ENCODE peak calls at places on chromosomes 12 and 14, in nine cellular contexts. Z is body of pancreas, C is WERI-Rb-1, D is tibial artery, X is ascending aorta, H is IMR-90, L is fibroblast of lung, B is foreskin fibroblast, I is mammary epithelial cell. A is an unnamed sample.

GRCh38 chr12:52145228-52145940 is 46.4 kb downstream of the KRT80 start:
- DNase-seq in C (no peak), I (no peak), L (no peak), H (no peak), B (no peak), Z (no peak), X (no peak), D (no peak), A (no peak)

GRCh38 chr12:115079760-115080159 is 395.8 kb upstream of the TBX3 start:
- DNase-seq in B (no peak), C (no peak), I (peak), X (no peak), Z (peak), L (peak), D (no peak), H (no peak), A (no peak)

GRCh38 chr14:36028218-36028617 is 148.3 kb downstream of the PTCSC3 start:
- DNase-seq in I (peak), L (no peak), B (no peak), Z (no peak), D (no peak), H (no peak), X (no peak), C (peak), A (no peak)

GRCh38 chr12:31494455-31494854 is 96.5 kb downstream of the DENND5B start:
- DNase-seq in I (no peak), B (no peak), L (no peak), X (no peak), D (no peak), C (no peak), Z (no peak), H (no peak), A (no peak)

GRCh38 chr12:22781339-22781738 is 156.4 kb downstream of the ETNK1 start:
- DNase-seq in X (no peak), D (no peak), I (no peak), Z (no peak), C (no peak), H (no peak), L (no peak), B (no peak), A (no peak)

GRCh38 chr12:58346032-58346632 is 404.8 kb downstream of the ATP23 start:
- DNase-seq in D (no peak), X (no peak), I (peak), H (peak), B (peak), L (peak), C (no peak), Z (no peak), A (peak)

GRCh38 chr12:132907216-132907615 is 19.8 kb upstream of the CHFR start:
- DNase-seq in B (peak), C (peak), Z (no peak), H (no peak), L (peak), X (no peak), I (no peak), D (no peak), A (no peak)

GRCh38 chr12:22248079-22248478 is 86.4 kb downstream of the ST8SIA1 start:
- DNase-seq in L (no peak), B (no peak), X (no peak), D (no peak), Z (no peak), I (no peak), C (no peak), H (no peak), A (no peak)

GRCh38 chr12:57755454-57756372 is 810 bp downstream of the MARCHF9 start:
- DNase-seq in D (no peak), C (no peak), Z (peak), H (no peak), X (no peak), L (no peak), B (no peak), I (no peak), A (no peak)

GRCh38 chr12:93244514-93245077 is 133.1 kb upstream of the NUDT4 start:
- DNase-seq in I (no peak), H (no peak), B (no peak), D (no peak), C (no peak), L (no peak), X (no peak), Z (no peak), A (peak)

GRCh38 chr14:61561144-61561543 is 134.2 kb upstream of the HIF1A start:
- DNase-seq in L (peak), H (peak), Z (no peak), C (no peak), I (no peak), X (peak), D (no peak), B (no peak), A (no peak)

GRCh38 chr12:52884526-52885293 is 20.2 kb downstream of the KRT8 start:
- DNase-seq in D (peak), I (no peak), X (peak), H (peak), Z (peak), B (no peak), C (peak), L (peak), A (peak)

GRCh38 chr12:77225373-77225772 is 160.0 kb upstream of the E2F7 start:
- DNase-seq in B (no peak), Z (no peak), X (no peak), H (no peak), C (no peak), L (no peak), D (no peak), I (no peak), A (no peak)

GRCh38 chr12:13154851-13155250 is 41.7 kb upstream of the EMP1 start:
- DNase-seq in D (no peak), C (no peak), I (no peak), X (no peak), L (no peak), Z (no peak), H (no peak), B (no peak), A (no peak)

GRCh38 chr14:59103396-59103795 is 85.1 kb upstream of the DAAM1 start:
- DNase-seq in I (peak), H (peak), Z (no peak), C (no peak), L (peak), X (no peak), B (no peak), D (no peak), A (no peak)

GRCh38 chr12:69070319-69071090 is 137.5 kb upstream of the CPM start:
- DNase-seq in C (peak), B (peak), H (peak), Z (peak), I (peak), X (peak), L (peak), D (peak), A (peak)

GRCh38 chr12:81359736-81360135 is 281.9 kb downstream of the ACSS3 start:
- DNase-seq in H (no peak), C (no peak), Z (no peak), D (no peak), X (no peak), B (no peak), L (no peak), I (no peak), A (no peak)

GRCh38 chr12:110279976-110280783 is 867 bp upstream of the ATP2A2 start:
- DNase-seq in Z (peak), C (no peak), H (peak), I (peak), L (peak), B (peak), X (peak), D (peak), A (peak)

GRCh38 chr14:28608438-28608837 is 158.1 kb upstream of the FOXG1 start:
- DNase-seq in C (no peak), B (no peak), L (peak), I (no peak), H (no peak), X (no peak), D (no peak), Z (no peak), A (no peak)
- TF ChIP-seq CTCF in C (no peak), B (no peak), L (no peak), I (no peak), H (no peak), X (no peak), D (no peak), Z (no peak), A (no peak)

GRCh38 chr12:82688035-82688501 is 1.4 kb downstream of the TMTC2 start:
- DNase-seq in I (peak), B (peak), D (no peak), C (no peak), Z (no peak), L (peak), X (no peak), H (no peak), A (no peak)
- TF ChIP-seq CTCF in I (peak), B (peak), D (no peak), C (peak), Z (no peak), L (peak), X (no peak), H (no peak), A (no peak)

DNA sequence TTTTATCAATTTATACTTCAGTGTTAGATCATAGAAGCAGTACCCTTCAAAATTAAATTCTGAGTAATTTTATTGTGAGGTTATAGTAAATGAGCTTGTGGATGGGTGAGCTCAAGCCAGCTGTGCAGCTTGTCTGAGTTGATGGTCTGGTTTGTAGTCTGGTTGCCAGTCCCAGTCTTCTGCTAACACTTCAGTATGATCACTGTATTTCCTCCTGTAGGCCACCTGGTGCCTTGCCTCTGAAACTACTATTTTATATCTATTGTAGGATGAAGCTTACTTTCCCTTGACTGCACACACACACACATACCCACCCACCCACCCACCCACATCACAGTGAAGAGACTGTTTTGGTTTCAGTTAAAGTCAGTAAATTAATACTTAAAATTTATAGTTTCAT is 496.4 kb downstream of the PCNX1 start:
- DNase-seq in L (peak), B (no peak), X (no peak), D (no peak), I (peak), H (peak), Z (no peak), C (peak), A (peak)
- TF ChIP-seq CTCF in L (peak), B (no peak), X (no peak), D (no peak), I (no peak), H (no peak), Z (no peak), C (peak), A (peak)

DNA sequence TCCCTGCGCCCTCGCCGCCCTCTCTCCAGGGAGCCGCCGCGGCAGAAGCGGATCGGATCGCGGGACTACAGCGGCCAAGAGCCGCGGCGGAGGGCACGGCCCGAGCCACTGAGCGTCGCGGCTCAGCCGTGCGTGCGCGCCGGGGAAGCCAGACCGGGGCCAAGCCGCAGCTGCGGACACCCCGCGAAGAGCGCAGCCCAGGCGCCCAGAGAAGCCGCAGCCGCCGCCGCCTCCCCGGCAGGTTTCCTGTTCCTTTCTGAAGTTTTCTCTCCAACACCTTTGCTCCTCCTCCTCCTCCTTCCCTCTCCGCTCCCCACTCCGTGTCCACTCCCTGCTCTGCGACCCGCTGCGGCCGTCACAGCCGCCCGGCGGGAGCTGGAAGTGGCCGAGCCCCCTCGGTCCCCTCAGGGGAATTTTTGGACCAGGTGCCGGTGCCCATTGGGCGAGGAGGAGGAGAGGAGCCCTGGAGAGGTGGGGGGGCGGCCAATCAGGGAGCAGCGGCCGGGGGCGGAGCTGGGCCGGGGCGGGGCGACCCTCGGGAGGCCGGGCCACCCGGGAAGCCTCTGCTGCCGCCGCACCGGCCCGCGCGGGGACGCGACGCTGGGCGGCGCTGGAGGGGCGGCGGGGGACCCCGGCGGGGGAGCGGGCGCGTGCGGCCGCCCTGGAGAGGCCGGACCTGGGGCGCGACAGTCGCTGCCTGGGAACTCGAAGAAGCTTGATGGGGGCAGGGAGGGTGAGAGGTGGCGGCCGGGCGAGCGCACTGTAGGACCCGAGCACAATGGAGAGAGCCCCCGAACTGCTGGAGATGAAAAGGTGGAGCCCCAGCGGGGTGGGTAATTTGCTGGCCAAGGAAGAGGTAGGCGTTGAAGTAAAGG is at the start of gene ITPR2:
- DNase-seq in L (peak), D (peak), H (peak), C (peak), I (peak), Z (peak), X (peak), B (peak), A (peak)
- TF ChIP-seq CTCF in L (no peak), D (no peak), H (peak), C (peak), I (no peak), Z (peak), X (no peak), B (no peak), A (peak)

GRCh38 chr14:42200951-42201350 is 594.3 kb downstream of the LRFN5 start:
- DNase-seq in L (no peak), I (no peak), D (no peak), B (no peak), C (no peak), Z (no peak), X (no peak), H (no peak), A (no peak)
- TF ChIP-seq CTCF in L (no peak), I (no peak), D (no peak), B (no peak), C (no peak), Z (no peak), X (no peak), H (no peak), A (no peak)

GRCh38 chr12:130179621-130180020 is 17.4 kb downstream of the FZD10 start:
- DNase-seq in D (no peak), Z (no peak), X (no peak), I (no peak), C (no peak), B (no peak), L (no peak), H (no peak), A (no peak)

GRCh38 chr12:130179191-130179590 is 16.9 kb downstream of the FZD10 start:
- DNase-seq in B (no peak), Z (no peak), H (no peak), X (no peak), I (no peak), D (no peak), C (no peak), L (no peak), A (no peak)

GRCh38 chr12:130178291-130178690 is 16.0 kb downstream of the FZD10 start:
- DNase-seq in H (no peak), B (no peak), D (no peak), L (no peak), X (no peak), Z (no peak), I (no peak), C (no peak), A (no peak)

GRCh38 chr12:130183585-130184370 is 21.5 kb downstream of the FZD10 start:
- DNase-seq in D (no peak), X (no peak), C (no peak), I (no peak), H (no peak), L (no peak), Z (no peak), B (no peak), A (no peak)

GRCh38 chr12:130181211-130181610 is 18.9 kb downstream of the FZD10 start:
- DNase-seq in H (no peak), Z (no peak), B (no peak), L (no peak), I (no peak), X (no peak), C (no peak), D (no peak), A (no peak)
- TF ChIP-seq CTCF in H (no peak), Z (no peak), B (no peak), L (no peak), I (no peak), X (no peak), C (no peak), D (no peak), A (no peak)

GRCh38 chr14:54000341-54000811 is 43.8 kb upstream of the BMP4 start:
- DNase-seq in B (peak), L (peak), I (peak), D (no peak), X (no peak), C (no peak), H (peak), Z (no peak), A (no peak)

GRCh38 chr14:54002653-54003052 is 46.0 kb upstream of the BMP4 start:
- DNase-seq in C (no peak), I (no peak), D (no peak), H (peak), Z (no peak), L (peak), X (no peak), B (peak), A (no peak)

GRCh38 chr14:54003064-54003463 is 46.4 kb upstream of the BMP4 start:
- DNase-seq in D (no peak), C (no peak), Z (no peak), B (no peak), H (peak), X (no peak), L (no peak), I (no peak), A (no peak)

GRCh38 chr14:53999061-53999488 is 42.5 kb upstream of the BMP4 start:
- DNase-seq in I (peak), D (no peak), L (peak), C (no peak), B (peak), Z (no peak), X (no peak), H (peak), A (no peak)

DNA sequence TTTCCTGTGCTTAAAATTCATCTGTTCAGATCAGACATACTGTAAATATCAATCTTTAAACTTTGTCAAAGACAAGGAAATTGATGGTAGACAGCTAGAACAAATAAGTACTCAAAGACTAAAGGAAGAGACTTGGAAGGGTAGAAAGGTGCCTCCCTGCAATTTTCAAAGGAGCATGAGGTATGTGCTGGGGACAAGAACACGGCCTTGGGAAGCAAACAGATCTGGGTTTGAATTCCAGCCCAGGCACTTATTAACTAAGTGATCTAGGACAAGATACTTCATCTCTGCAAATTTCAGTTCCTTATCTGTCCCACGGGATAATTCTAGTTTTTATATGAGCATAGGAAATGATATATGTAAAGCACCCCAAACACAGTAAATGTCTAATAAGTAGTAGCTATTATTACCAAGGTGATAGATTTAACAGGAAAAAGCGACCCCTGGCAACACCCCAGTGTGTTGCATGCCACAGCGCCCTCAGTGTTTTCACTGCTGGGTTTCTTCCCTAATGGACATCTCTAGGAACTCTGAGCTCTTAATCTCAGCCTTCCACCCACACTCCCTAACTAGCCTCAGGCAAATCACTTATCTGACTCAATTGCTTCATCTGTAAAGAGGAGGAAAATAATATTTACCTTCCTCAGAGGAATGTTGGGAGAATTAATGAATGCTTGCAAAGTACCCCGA is 44.7 kb upstream of the BMP4 start:
- DNase-seq in L (peak), X (no peak), I (no peak), C (no peak), B (no peak), H (no peak), Z (no peak), D (no peak), A (no peak)
- TF ChIP-seq CTCF in L (no peak), X (no peak), I (no peak), C (peak), B (no peak), H (no peak), Z (no peak), D (no peak), A (no peak)

GRCh38 chr12:41264281-41264680 is 76.2 kb downstream of the PDZRN4 start:
- DNase-seq in L (no peak), I (no peak), H (no peak), X (no peak), B (no peak), Z (no peak), C (no peak), D (no peak), A (peak)
- TF ChIP-seq CTCF in L (peak), I (peak), H (peak), X (peak), B (peak), Z (no peak), C (no peak), D (peak), A (peak)

DNA sequence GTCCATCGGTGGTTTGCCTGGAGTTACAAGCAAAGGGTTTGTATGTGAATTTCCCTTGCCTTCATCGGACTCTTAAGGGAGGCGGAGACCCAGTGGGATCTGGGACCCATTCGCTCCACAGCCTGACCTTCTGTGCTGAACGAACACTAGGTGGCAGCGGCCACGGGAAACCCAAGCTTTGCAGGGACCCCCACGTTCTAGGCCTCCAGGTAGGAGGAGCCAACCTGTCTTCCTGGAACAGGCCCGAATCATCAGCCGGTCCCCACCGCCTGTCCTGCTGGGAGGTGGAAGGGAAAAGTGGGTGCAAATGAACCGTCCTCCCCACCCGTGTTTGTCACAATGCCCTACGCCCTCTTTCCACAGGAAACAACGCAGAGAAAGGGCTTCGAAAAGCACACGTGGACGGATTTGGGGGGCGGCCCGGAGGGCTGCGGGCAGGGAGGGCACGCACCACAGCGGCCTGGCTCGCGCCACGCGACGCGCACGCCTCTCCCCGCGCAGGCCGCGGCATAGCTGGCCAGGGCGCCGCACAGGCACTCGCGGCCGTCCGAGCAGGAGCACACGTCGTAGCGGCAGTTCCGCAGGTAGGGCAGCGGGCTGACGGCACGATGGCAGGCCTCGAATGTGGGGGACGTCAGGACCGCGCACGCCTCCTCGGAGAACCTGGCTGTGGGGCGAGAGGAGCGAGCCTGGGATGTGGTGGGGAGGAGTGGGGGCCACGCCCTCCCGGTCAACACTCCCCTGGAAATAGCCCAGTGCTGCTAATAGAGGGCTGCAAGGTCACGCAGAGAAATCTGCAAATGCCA is 67.9 kb downstream of the VWF start:
- DNase-seq in I (no peak), L (no peak), H (no peak), D (no peak), X (no peak), C (peak), Z (no peak), B (no peak), A (no peak)
- TF ChIP-seq CTCF in I (no peak), L (peak), H (no peak), D (no peak), X (no peak), C (peak), Z (no peak), B (peak), A (peak)

A was measured in GM10248.